ENCODE peak calls at places on chromosomes 12 and 14, in ten cellular contexts. I, A, E, B, D, Z, J, W, O and L are unnamed samples.

GRCh38 chr12:31728289-31728916 is 418 bp downstream of the AMN1 start:
- DNase-seq in A (no peak), I (no peak), E (no peak), D (peak), J (no peak), O (peak), B (no peak), Z (peak), W (no peak), L (no peak)

GRCh38 chr12:57808351-57808750 is 10.2 kb downstream of the AVIL start:
- DNase-seq in W (no peak), Z (no peak), A (no peak), I (no peak), E (no peak), D (no peak), J (no peak), B (no peak), O (no peak), L (no peak)

GRCh38 chr14:90644882-90645281 is 171.3 kb downstream of the TTC7B start:
- DNase-seq in A (no peak), W (peak), J (peak), O (no peak), Z (no peak), I (no peak), D (no peak), B (no peak), E (no peak), L (peak)

GRCh38 chr12:57112492-57113294 is 1.5 kb upstream of the STAT6 start:
- DNase-seq in J (no peak), O (no peak), B (peak), I (no peak), W (no peak), E (no peak), Z (no peak), D (no peak), A (no peak), L (no peak)

GRCh38 chr12:47547077-47547476 is 158.8 kb downstream of the RPAP3 start:
- DNase-seq in A (no peak), B (peak), Z (peak), J (peak), D (no peak), W (no peak), O (peak), E (no peak), I (no peak), L (peak)

GRCh38 chr12:118307069-118307954 is 65.4 kb downstream of the TAOK3 start:
- DNase-seq in A (no peak), O (peak), J (peak), D (no peak), Z (peak), W (no peak), B (no peak), E (no peak), I (no peak), L (peak)

GRCh38 chr12:105336411-105336810 is 5.9 kb downstream of the C12orf75 start:
- DNase-seq in J (no peak), I (no peak), W (no peak), E (no peak), D (no peak), Z (no peak), B (no peak), O (no peak), A (no peak), L (no peak)

GRCh38 chr12:130429656-130430505 is 92.2 kb downstream of the PIWIL1 start:
- DNase-seq in I (peak), W (no peak), A (no peak), J (no peak), B (no peak), D (no peak), O (no peak), Z (no peak), E (no peak), L (no peak)

GRCh38 chr12:116818341-116818856 is 62.8 kb downstream of the HRK start:
- DNase-seq in Z (peak), A (peak), O (no peak), I (no peak), J (no peak), W (peak), E (no peak), D (peak), B (peak), L (no peak)